ENCODE peak calls at places on chromosomes 16 and 17, in six cellular contexts. H, S, D, L, M and N are unnamed samples. For H3K27me3, the result is how much of the 10 kb centered on the place peaks cover.

GRCh38 chr17:49851387-49852291 is 3.8 kb upstream of the TAC4 start:
- DNase-seq in H (peak), S (peak), D (peak), L (peak), M (peak), N (no peak)

GRCh38 chr16:25838724-25839186 is 147.0 kb downstream of the HS3ST4 start:
- DNase-seq in H (peak), S (peak), D (peak), L (no peak), M (peak), N (no peak)

GRCh38 chr17:75633484-75634375 is 496 bp downstream of the SMIM5 start:
- DNase-seq in H (peak), S (peak), D (peak), L (peak), M (peak), N (peak)

GRCh38 chr17:76159157-76159556 is 18.1 kb upstream of the FOXJ1 start:
- DNase-seq in H (no peak), S (no peak), D (no peak), L (no peak), M (no peak), N (no peak)

GRCh38 chr16:83574388-83574787 is 233.4 kb upstream of the HSBP1 start:
- DNase-seq in H (no peak), S (no peak), D (no peak), L (no peak), M (peak), N (peak)

GRCh38 chr17:18916816-18917496 is 35.0 kb upstream of the SLC5A10 start:
- DNase-seq in H (no peak), S (no peak), D (no peak), L (no peak), M (no peak), N (no peak)

GRCh38 chr17:3104322-3104721 is at the start of gene OR1D2:
- DNase-seq in H (no peak), S (no peak), D (no peak), L (no peak), M (no peak), N (no peak)

GRCh38 chr16:7101054-7101453 is 231.6 kb upstream of the RBFOX1 start:
- DNase-seq in H (no peak), S (no peak), D (no peak), L (no peak), M (no peak), N (no peak)

GRCh38 chr17:1624650-1625049 is 4.0 kb downstream of the SLC43A2 start:
- DNase-seq in H (no peak), S (no peak), D (no peak), L (no peak), M (no peak), N (no peak)

GRCh38 chr16:31568577-31569359 is 41.1 kb downstream of the AHSP start:
- DNase-seq in H (peak), S (peak), D (no peak), L (no peak), M (no peak), N (no peak)

GRCh38 chr17:78952706-78953105 is 27.0 kb downstream of the LGALS3BP start:
- DNase-seq in H (no peak), S (no peak), D (no peak), L (no peak), M (no peak), N (no peak)

GRCh38 chr17:78818932-78819331 is 21.7 kb downstream of the USP36 start:
- DNase-seq in H (peak), S (peak), D (peak), L (no peak), M (no peak), N (no peak)

GRCh38 chr17:80803451-80804428 is 187.9 kb upstream of the CHMP6 start:
- DNase-seq in H (no peak), S (no peak), D (no peak), L (no peak), M (no peak), N (no peak)

GRCh38 chr16:71709231-71709781 is 15.2 kb downstream of the PHLPP2 start:
- DNase-seq in H (no peak), S (no peak), D (no peak), L (no peak), M (no peak), N (no peak)

GRCh38 chr16:14196011-14196410 is 124.9 kb downstream of the MRTFB start:
- DNase-seq in H (no peak), S (no peak), D (no peak), L (no peak), M (no peak), N (no peak)

GRCh38 chr17:22507823-22508222 is 815.5 kb downstream of the KCNJ18 start:
- DNase-seq in H (no peak), S (no peak), D (no peak), L (no peak), M (no peak), N (no peak)

GRCh38 chr17:66383353-66383752 is 80.9 kb downstream of the PRKCA start:
- DNase-seq in H (no peak), S (no peak), D (no peak), L (no peak), M (peak), N (no peak)

GRCh38 chr17:2070241-2071023 is 15.5 kb downstream of the HIC1 start:
- DNase-seq in H (no peak), S (no peak), D (no peak), L (no peak), M (no peak), N (no peak)

DNA sequence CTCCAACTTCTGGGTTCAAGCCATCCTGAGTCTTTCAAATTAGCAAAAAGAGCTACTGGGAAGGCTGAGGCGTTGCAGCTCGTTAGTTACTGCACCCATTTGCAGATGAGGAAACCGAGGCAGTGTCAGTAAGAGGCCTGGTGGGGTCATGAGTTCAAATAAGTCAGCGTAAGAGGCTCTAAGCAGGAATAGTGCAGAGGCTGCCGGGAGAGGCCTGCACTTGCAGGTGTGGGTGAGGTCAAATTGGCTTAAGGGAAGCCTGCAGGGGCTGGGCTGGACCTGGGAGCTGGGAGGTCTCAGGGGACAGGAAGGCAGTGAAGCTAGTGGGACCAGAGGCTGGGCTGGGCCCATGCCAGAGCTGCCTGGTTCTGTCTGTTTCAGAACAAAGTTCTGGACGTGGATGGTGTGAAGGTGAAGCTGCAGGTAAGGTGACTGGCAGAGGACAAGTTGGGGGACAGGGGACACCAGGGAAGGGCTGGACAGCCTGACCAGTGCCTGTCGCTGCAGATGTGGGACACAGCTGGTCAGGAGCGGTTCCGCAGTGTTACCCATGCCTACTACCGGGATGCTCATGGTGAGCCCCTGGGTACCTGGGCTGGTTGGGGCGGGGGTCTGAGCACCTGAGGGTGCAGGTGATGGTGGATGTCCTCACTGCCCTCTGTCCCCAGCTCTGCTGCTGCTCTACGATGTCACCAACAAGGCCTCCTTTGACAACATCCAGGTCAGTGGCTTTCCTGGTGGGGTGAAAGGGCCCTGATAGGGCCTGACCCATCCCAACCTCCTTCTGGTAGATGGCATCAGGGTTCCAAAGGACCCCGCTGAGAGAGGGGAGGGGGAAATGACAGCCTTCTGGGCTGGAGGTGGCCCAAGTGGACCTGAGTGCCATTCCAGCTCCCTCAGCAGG is 3.0 kb downstream of the RAB26 start:
- DNase-seq in H (no peak), S (no peak), D (no peak), L (no peak), M (no peak), N (no peak)
- H3K27ac ChIP-seq in H (peak), S (no peak), D (no peak), L (peak), M (peak), N (no peak)

DNA sequence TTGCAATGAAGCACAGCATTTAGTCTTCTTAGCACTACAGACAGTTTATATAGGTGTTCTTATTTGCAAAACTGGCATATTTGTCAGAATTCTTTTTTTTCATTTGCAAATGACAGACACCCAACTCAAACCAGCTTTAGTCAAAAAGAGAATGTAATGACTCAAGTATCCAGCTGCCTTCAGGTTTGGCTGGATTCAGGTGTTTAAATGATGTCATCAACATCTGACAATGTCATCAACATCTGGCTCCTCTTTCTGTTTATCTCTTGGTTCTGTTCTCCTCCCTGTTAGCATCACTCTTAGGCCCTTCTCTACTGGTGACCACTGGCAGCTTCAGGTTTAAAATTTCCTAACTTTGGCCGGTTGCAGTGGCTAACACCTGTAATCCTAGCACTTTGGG is 18.9 kb downstream of the TMC5 start:
- DNase-seq in H (no peak), S (no peak), D (no peak), L (no peak), M (no peak), N (no peak)
- H3K27me3 ChIP-seq in H (under half), S (under half), D (under half), L (under half), M (under half), N (under half)

GRCh38 chr17:44108440-44109311 is 14.8 kb downstream of the HDAC5 start:
- DNase-seq in H (peak), S (no peak), D (no peak), L (peak), M (peak), N (no peak)
- H3K27ac ChIP-seq in H (peak), S (no peak), D (no peak), L (peak), M (peak), N (no peak)

GRCh38 chr17:43530303-43531081 is 15.6 kb downstream of the ETV4 start:
- DNase-seq in H (no peak), S (no peak), D (no peak), L (peak), M (peak), N (peak)
- H3K27me3 ChIP-seq in H (under half), S (under half), D (under half), L (under half), M (under half), N (under half)

DNA sequence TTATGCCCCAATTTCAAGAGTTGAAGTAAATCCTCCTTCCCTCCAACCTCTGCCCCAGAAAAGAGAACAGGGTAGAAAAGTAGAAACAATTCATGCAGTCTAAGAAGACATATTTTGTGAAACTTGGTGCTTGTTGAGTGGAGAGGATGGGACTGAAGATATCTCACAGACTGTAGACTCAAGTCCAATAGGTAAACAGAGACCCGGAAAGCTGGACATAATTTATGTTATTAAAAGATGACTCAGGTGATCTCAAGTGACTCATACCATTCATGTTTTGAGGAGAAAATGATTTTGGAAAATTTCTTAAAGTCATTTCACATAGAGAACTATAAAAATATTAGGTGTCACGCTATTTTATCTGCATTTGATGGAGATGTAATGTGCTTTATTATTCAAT is 203.1 kb upstream of the SOX9 start:
- DNase-seq in H (no peak), S (no peak), D (no peak), L (no peak), M (no peak), N (no peak)
- H3K27ac ChIP-seq in H (no peak), S (no peak), D (no peak), L (no peak), M (no peak), N (no peak)

GRCh38 chr16:50821586-50821985 is 79.7 kb downstream of the CYLD start:
- DNase-seq in H (no peak), S (no peak), D (no peak), L (no peak), M (no peak), N (no peak)
- H3K27me3 ChIP-seq in H (under half), S (under half), D (under half), L (under half), M (under half), N (under half)

GRCh38 chr16:69293401-69293800 is 17.7 kb upstream of the VPS4A start:
- DNase-seq in H (no peak), S (no peak), D (no peak), L (no peak), M (no peak), N (no peak)
- H3K27ac ChIP-seq in H (no peak), S (no peak), D (no peak), L (no peak), M (no peak), N (no peak)

GRCh38 chr16:2964416-2965223 is 545 bp downstream of the KREMEN2 start:
- DNase-seq in H (peak), S (peak), D (peak), L (no peak), M (no peak), N (peak)
- H3K27me3 ChIP-seq in H (half or more), S (under half), D (half or more), L (half or more), M (under half), N (under half)

DNA sequence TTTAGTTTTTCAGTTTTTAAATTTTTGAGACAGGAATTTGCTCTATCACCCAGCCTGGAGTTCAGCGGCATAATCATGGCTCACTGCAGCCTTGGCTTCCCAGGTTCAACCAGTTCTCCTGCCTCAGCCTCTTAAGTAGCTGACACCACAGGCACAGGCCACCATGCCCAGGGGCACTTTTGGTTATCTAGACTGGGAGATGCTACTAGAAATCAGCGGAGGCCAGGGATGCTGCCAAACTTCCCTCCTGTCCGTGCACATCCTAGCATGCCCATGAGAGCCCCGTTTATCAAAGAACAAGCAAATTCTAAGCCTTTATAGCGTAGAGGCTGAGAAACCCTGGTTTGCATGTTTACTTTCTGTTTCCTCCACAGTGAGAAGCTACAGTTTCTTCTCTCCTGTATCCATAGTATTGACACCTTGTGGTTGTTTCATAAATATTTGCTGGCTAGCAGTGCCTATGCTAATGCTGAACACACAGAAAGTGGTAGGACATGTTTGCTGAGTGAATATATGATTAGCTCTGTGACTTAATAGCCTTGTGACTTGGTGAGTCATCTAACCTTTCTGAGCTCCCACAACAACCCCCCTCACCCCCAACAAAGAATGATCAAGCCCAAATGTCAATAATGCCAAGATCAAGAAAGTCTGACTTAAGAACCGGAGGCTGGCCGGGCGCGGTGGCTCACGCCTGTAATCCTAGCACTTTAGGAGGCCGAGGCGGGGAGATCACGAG is 39.2 kb upstream of the MAF start:
- DNase-seq in H (no peak), S (no peak), D (no peak), L (no peak), M (no peak), N (peak)
- H3K27ac ChIP-seq in H (no peak), S (no peak), D (no peak), L (no peak), M (no peak), N (peak)

GRCh38 chr17:34451313-34451712 is 88.3 kb upstream of the CCL1 start:
- DNase-seq in H (no peak), S (no peak), D (no peak), L (no peak), M (no peak), N (no peak)
- H3K27me3 ChIP-seq in H (under half), S (under half), D (under half), L (under half), M (under half), N (under half)